ENCODE peak calls at places on chromosome 1, in six cellular contexts. U is cardiac muscle cell, N is uterus, P is progenitor cell of endocrine pancreas, F is left ventricle myocardium inferior, S is adrenal gland. L is an unnamed sample.

GRCh38 chr1:242139437-242139836 is 140.5 kb upstream of the MAP1LC3C start:
- DNase-seq in U (no peak), N (no peak), P (no peak), F (no peak), S (no peak), L (no peak)

GRCh38 chr1:202627841-202628565 is 82.3 kb downstream of the SYT2 start:
- DNase-seq in U (no peak), N (no peak), P (no peak), F (no peak), S (no peak), L (no peak)

GRCh38 chr1:67560580-67561285 is 124.3 kb upstream of the GADD45A start:
- DNase-seq in U (no peak), N (no peak), P (no peak), F (no peak), S (no peak), L (no peak)

GRCh38 chr1:19495816-19496528 is 10.6 kb upstream of the CAPZB start:
- DNase-seq in U (no peak), N (no peak), P (no peak), F (no peak), S (no peak), L (no peak)

GRCh38 chr1:168552961-168553360 is 9.2 kb upstream of the XCL2 start:
- DNase-seq in U (no peak), N (no peak), P (no peak), F (no peak), S (no peak), L (no peak)

GRCh38 chr1:201259476-201260235 is 23.6 kb upstream of the PKP1 start:
- DNase-seq in U (no peak), N (no peak), P (no peak), F (no peak), S (no peak), L (no peak)

GRCh38 chr1:160711528-160712311 is at the start of gene CD48:
- DNase-seq in U (no peak), N (no peak), P (no peak), F (no peak), S (no peak), L (peak; percentile 54)

GRCh38 chr1:51019811-51020210 is 49.8 kb downstream of the CDKN2C start:
- DNase-seq in U (no peak), N (no peak), P (no peak), F (no peak), S (no peak), L (no peak)

GRCh38 chr1:113452921-113453770 is 62.8 kb downstream of the MAGI3 start:
- DNase-seq in U (peak; percentile 46), N (no peak), P (no peak), F (no peak), S (peak; percentile 26), L (peak; percentile 13)

GRCh38 chr1:99365121-99365520 is 100.8 kb downstream of the PLPPR4 start:
- DNase-seq in U (no peak), N (no peak), P (no peak), F (no peak), S (no peak), L (no peak)

GRCh38 chr1:64686828-64687724 is 57.8 kb upstream of the RAVER2 start:
- DNase-seq in U (peak; percentile 45), N (no peak), P (no peak), F (no peak), S (peak; percentile 52), L (peak; percentile 46)

GRCh38 chr1:203888807-203889251 is 27.4 kb downstream of the SNRPE start:
- DNase-seq in U (no peak), N (no peak), P (no peak), F (no peak), S (no peak), L (no peak)

GRCh38 chr1:240491156-240491555 is 120.8 kb downstream of the GREM2 start:
- DNase-seq in U (no peak), N (no peak), P (no peak), F (no peak), S (no peak), L (no peak)

GRCh38 chr1:55374801-55375616 is 159.8 kb upstream of the USP24 start:
- DNase-seq in U (no peak), N (peak; percentile 62), P (no peak), F (no peak), S (no peak), L (no peak)

GRCh38 chr1:199685369-199685768 is 342.1 kb upstream of the NR5A2 start:
- DNase-seq in U (no peak), N (no peak), P (no peak), F (no peak), S (no peak), L (no peak)

GRCh38 chr1:237197470-237198425 is 155.8 kb downstream of the RYR2 start:
- DNase-seq in U (no peak), N (no peak), P (no peak), F (no peak), S (no peak), L (no peak)

GRCh38 chr1:108142773-108143394 is 57.3 kb downstream of the SLC25A24 start:
- DNase-seq in U (no peak), N (no peak), P (no peak), F (no peak), S (no peak), L (no peak)

GRCh38 chr1:115239148-115239820 is 98.8 kb downstream of the NGF start:
- DNase-seq in U (no peak), N (no peak), P (no peak), F (no peak), S (no peak), L (no peak)

GRCh38 chr1:169109561-169110134 is 3.2 kb downstream of the ATP1B1 start:
- DNase-seq in U (peak; percentile 94), N (peak; percentile 53), P (no peak), F (peak; percentile 24), S (peak; percentile 87), L (no peak)

GRCh38 chr1:163535807-163536206 is 214.1 kb downstream of the NUF2 start:
- DNase-seq in U (peak; percentile 31), N (no peak), P (no peak), F (no peak), S (no peak), L (no peak)

GRCh38 chr1:40877681-40878080 is 15.5 kb upstream of the CITED4 start:
- DNase-seq in U (no peak), N (peak; percentile 48), P (no peak), F (peak; percentile 52), S (peak; percentile 45), L (no peak)

GRCh38 chr1:7454052-7454815 is 316.9 kb upstream of the VAMP3 start:
- DNase-seq in U (peak; percentile 39), N (no peak), P (no peak), F (peak; percentile 31), S (peak; percentile 41), L (no peak)

GRCh38 chr1:53172751-53173498 is 23.7 kb upstream of the CPT2 start:
- DNase-seq in U (peak; percentile 24), N (no peak), P (no peak), F (no peak), S (no peak), L (peak; percentile 59)

GRCh38 chr1:86515597-86515996 is 31.3 kb upstream of the CLCA4 start:
- DNase-seq in U (peak; percentile 57), N (no peak), P (no peak), F (no peak), S (no peak), L (no peak)

GRCh38 chr1:19504796-19505693 is 19.7 kb upstream of the CAPZB start:
- DNase-seq in U (no peak), N (peak; percentile 62), P (no peak), F (no peak), S (no peak), L (no peak)

GRCh38 chr1:205179842-205180241 is 31.7 kb downstream of the DSTYK start:
- DNase-seq in U (no peak), N (no peak), P (no peak), F (no peak), S (no peak), L (no peak)

GRCh38 chr1:6313382-6314265 is 52.7 kb upstream of the GPR153 start:
- DNase-seq in U (no peak), N (no peak), P (no peak), F (no peak), S (no peak), L (no peak)

GRCh38 chr1:37998913-37999433 is 6.3 kb downstream of the FHL3 start:
- DNase-seq in U (no peak), N (no peak), P (no peak), F (no peak), S (no peak), L (no peak)

GRCh38 chr1:225467193-225468020 is 39.6 kb upstream of the LBR start:
- DNase-seq in U (no peak), N (no peak), P (no peak), F (peak; percentile 71), S (peak; percentile 55), L (peak; percentile 87)

GRCh38 chr1:209048961-209049669 is 534.4 kb upstream of the CAMK1G start:
- DNase-seq in U (no peak), N (no peak), P (no peak), F (no peak), S (no peak), L (no peak)

GRCh38 chr1:195373831-195374230 is 1234.4 kb downstream of the KCNT2 start:
- DNase-seq in U (no peak), N (no peak), P (no peak), F (no peak), S (no peak), L (no peak)

GRCh38 chr1:195376190-195376589 is 1232.0 kb downstream of the KCNT2 start:
- DNase-seq in U (no peak), N (no peak), P (no peak), F (no peak), S (no peak), L (no peak)
- TF ChIP-seq CTCF in U (no peak), N (no peak), P (no peak), F (no peak), S (no peak), L (no peak)

GRCh38 chr1:54275349-54275748 is 75.4 kb downstream of the MRPL37 start:
- DNase-seq in U (no peak), N (peak; percentile 82), P (no peak), F (peak; percentile 70), S (peak; percentile 93), L (no peak)
- TF ChIP-seq CTCF in U (peak; percentile 37), N (peak; percentile 32), P (no peak), F (peak; percentile 59), S (no peak), L (no peak)

GRCh38 chr1:235866207-235866912 is at the start of gene LYST:
- DNase-seq in U (peak; percentile 88), N (peak; percentile 45), P (no peak), F (peak; percentile 40), S (peak; percentile 63), L (peak; percentile 64)
- TF ChIP-seq CTCF in U (peak; percentile 37), N (no peak), P (no peak), F (peak; percentile 39), S (no peak), L (peak; percentile 57)

DNA sequence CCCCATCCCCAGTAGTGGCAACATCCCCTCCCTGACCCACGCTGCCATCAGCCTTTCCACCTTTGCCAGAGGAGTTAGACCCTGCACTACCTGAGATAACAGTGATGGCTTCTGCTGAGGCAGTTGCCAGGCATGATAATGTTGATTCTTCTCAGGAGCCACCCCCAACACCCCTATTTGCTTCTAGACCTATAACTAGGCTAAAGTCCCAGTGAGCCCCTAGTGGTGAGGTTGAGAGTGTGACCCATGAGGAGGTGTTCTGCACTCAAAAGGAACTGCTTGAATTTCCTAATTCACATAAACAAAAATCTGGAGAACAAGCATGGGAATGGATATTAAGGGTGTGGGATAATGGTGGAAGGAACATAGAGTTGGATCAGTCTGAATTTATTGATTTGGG is 159.6 kb upstream of the COL11A1 start:
- DNase-seq in U (no peak), N (no peak), P (no peak), F (no peak), S (no peak), L (no peak)
- TF ChIP-seq CTCF in U (no peak), N (no peak), P (peak; percentile 21), F (no peak), S (no peak), L (no peak)

L was measured in GM10248.